ENCODE peak calls at places on chromosomes 2 and 18, in seven cellular contexts. E is SJSA1; W is heart right ventricle; X is thyroid gland; F is bronchial epithelial cell; P is CD4-positive, CD25-positive, alpha-beta regulatory T cell; B is GM23248. M is an unnamed sample.

GRCh38 chr18:56637897-56638231 is 528 bp downstream of the TXNL1 start:
- DNase-seq in E (no peak), W (no peak), X (peak; percentile 41), F (no peak), P (peak; percentile 31), B (no peak), M (no peak)

GRCh38 chr2:153432381-153432780 is 46.2 kb downstream of the RPRM start:
- DNase-seq in E (no peak), W (no peak), X (no peak), F (no peak), P (no peak), B (no peak), M (no peak)

GRCh38 chr2:233414777-233415570 is 60.7 kb downstream of the DGKD start:
- DNase-seq in E (peak; percentile 19), W (no peak), X (peak; percentile 86), F (peak; percentile 83), P (no peak), B (peak; percentile 81), M (peak; percentile 81)

GRCh38 chr2:204024503-204024902 is 87.9 kb downstream of the ICOS start:
- DNase-seq in E (peak; percentile 12), W (no peak), X (peak; percentile 11), F (peak; percentile 57), P (no peak), B (peak; percentile 59), M (no peak)

GRCh38 chr18:3061581-3062416 is 48.9 kb upstream of the LPIN2 start:
- DNase-seq in E (peak; percentile 46), W (no peak), X (no peak), F (no peak), P (no peak), B (no peak), M (no peak)

GRCh38 chr2:27613985-27614384 is 14.8 kb downstream of the CCDC121 start:
- DNase-seq in E (no peak), W (no peak), X (no peak), F (no peak), P (no peak), B (no peak), M (no peak)

GRCh38 chr2:119616421-119616820 is 62.6 kb upstream of the TMEM177 start:
- DNase-seq in E (no peak), W (no peak), X (no peak), F (no peak), P (no peak), B (no peak), M (no peak)

GRCh38 chr2:178523596-178524134 is 43.4 kb downstream of the PLEKHA3 start:
- DNase-seq in E (no peak), W (no peak), X (no peak), F (no peak), P (no peak), B (peak; percentile 43), M (no peak)

GRCh38 chr2:155997538-155997937 is 335.0 kb downstream of the NR4A2 start:
- DNase-seq in E (no peak), W (no peak), X (no peak), F (peak; percentile 92), P (no peak), B (no peak), M (no peak)

GRCh38 chr18:42296723-42297122 is 341.7 kb downstream of the PIK3C3 start:
- DNase-seq in E (no peak), W (no peak), X (no peak), F (peak; percentile 3), P (no peak), B (peak; percentile 51), M (no peak)

GRCh38 chr2:160210599-160211138 is 10.6 kb upstream of the ITGB6 start:
- DNase-seq in E (peak; percentile 47), W (peak; percentile 42), X (peak; percentile 74), F (peak; percentile 71), P (peak; percentile 45), B (peak; percentile 58), M (peak; percentile 66)

GRCh38 chr18:631560-631959 is 25.9 kb upstream of the TYMS start:
- DNase-seq in E (no peak), W (no peak), X (no peak), F (no peak), P (no peak), B (no peak), M (no peak)

GRCh38 chr18:629303-630150 is 27.9 kb upstream of the TYMS start:
- DNase-seq in E (no peak), W (no peak), X (no peak), F (no peak), P (no peak), B (no peak), M (no peak)

GRCh38 chr18:634551-635045 is 22.9 kb upstream of the TYMS start:
- DNase-seq in E (peak; percentile 21), W (no peak), X (no peak), F (peak; percentile 53), P (no peak), B (peak; percentile 33), M (no peak)

DNA sequence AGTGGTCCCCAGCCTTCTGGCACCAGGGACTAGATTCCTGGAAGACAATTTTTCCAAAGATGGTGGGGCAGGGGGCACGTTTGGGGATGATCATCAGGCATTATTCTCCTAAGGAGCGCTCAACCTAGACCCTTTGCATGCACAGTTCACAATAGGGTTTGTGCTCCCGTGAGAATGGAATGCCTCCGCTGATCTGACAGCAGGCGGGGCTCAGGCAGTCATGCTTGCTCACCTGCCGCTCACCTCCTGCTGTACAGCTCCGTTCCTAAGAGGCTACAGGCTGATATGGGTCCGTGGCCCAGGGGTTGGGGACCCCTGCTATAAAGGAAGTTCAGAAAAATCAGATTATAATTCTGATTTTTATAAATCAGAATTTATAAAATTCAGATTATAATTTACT is 22.3 kb upstream of the TYMS start:
- DNase-seq in E (no peak), W (no peak), X (no peak), F (no peak), P (no peak), B (no peak), M (no peak)
- H3K4me3 ChIP-seq in E (no peak overlapping the region), W (no peak overlapping the region), X (no peak overlapping the region), F (no peak overlapping the region), P (no peak overlapping the region), B (no peak overlapping the region), M (no peak overlapping the region)

DNA sequence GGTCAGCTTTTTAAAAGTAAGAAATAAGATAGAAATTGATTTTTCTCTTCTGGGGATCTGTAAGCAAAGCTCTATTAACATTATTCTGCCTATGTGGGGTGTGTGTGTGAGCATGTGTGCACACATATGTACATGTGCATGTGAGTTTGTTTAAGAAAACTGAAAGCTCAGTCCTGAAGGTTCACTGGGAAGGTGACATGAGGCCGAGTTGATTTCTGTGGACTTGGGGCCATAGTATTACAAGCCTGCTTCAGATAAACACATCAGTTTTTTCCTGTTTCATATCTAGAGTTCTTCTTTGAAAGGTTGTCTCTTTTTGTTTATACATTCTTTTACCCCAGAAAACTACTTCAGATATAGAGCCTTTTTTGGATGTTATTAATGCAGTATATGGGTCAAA is 83.4 kb downstream of the SERPINB8 start:
- DNase-seq in E (no peak), W (no peak), X (no peak), F (no peak), P (no peak), B (no peak), M (no peak)
- H3K27me3 ChIP-seq in E (no peaks in the 10 kb centered on the region), W (no peaks in the 10 kb centered on the region), X (no peaks in the 10 kb centered on the region), F (no peaks in the 10 kb centered on the region), P (no peaks in the 10 kb centered on the region), B (no peaks in the 10 kb centered on the region), M (no peaks in the 10 kb centered on the region)

GRCh38 chr2:144596074-144596871 is 76.4 kb upstream of the ZEB2 start:
- DNase-seq in E (peak; percentile 88), W (no peak), X (no peak), F (peak; percentile 76), P (no peak), B (peak; percentile 38), M (no peak)
- H3K4me3 ChIP-seq in E (peak overlapping the region; percentile 1), W (peak overlapping the region; percentile 3), X (no peak overlapping the region), F (no peak overlapping the region), P (no peak overlapping the region), B (no peak overlapping the region), M (no peak overlapping the region)

GRCh38 chr18:48387300-48387699 is 21.9 kb downstream of the ZBTB7C start:
- DNase-seq in E (no peak), W (no peak), X (no peak), F (no peak), P (no peak), B (no peak), M (no peak)

GRCh38 chr18:48385595-48385994 is 23.6 kb downstream of the ZBTB7C start:
- DNase-seq in E (no peak), W (no peak), X (no peak), F (no peak), P (no peak), B (no peak), M (no peak)

GRCh38 chr18:48391863-48392262 is 17.3 kb downstream of the ZBTB7C start:
- DNase-seq in E (no peak), W (peak; percentile 40), X (peak; percentile 78), F (no peak), P (no peak), B (no peak), M (no peak)

GRCh38 chr18:48390641-48391040 is 18.5 kb downstream of the ZBTB7C start:
- DNase-seq in E (no peak), W (no peak), X (no peak), F (no peak), P (no peak), B (no peak), M (no peak)

GRCh38 chr18:48388478-48388877 is 20.7 kb downstream of the ZBTB7C start:
- DNase-seq in E (no peak), W (no peak), X (no peak), F (no peak), P (no peak), B (no peak), M (no peak)
- H3K27me3 ChIP-seq in E (no peaks in the 10 kb centered on the region), W (no peaks in the 10 kb centered on the region), X (no peaks in the 10 kb centered on the region), F (no peaks in the 10 kb centered on the region), P (no peaks in the 10 kb centered on the region), B (peaks cover 52% of the 10 kb centered on the region), M (no peaks in the 10 kb centered on the region)

GRCh38 chr2:20232837-20233207 is 7.9 kb upstream of the SDC1 start:
- DNase-seq in E (no peak), W (no peak), X (peak; percentile 33), F (peak; percentile 99), P (no peak), B (no peak), M (no peak)
- H3K4me3 ChIP-seq in E (no peak overlapping the region), W (no peak overlapping the region), X (no peak overlapping the region), F (no peak overlapping the region), P (no peak overlapping the region), B (no peak overlapping the region), M (no peak overlapping the region)

DNA sequence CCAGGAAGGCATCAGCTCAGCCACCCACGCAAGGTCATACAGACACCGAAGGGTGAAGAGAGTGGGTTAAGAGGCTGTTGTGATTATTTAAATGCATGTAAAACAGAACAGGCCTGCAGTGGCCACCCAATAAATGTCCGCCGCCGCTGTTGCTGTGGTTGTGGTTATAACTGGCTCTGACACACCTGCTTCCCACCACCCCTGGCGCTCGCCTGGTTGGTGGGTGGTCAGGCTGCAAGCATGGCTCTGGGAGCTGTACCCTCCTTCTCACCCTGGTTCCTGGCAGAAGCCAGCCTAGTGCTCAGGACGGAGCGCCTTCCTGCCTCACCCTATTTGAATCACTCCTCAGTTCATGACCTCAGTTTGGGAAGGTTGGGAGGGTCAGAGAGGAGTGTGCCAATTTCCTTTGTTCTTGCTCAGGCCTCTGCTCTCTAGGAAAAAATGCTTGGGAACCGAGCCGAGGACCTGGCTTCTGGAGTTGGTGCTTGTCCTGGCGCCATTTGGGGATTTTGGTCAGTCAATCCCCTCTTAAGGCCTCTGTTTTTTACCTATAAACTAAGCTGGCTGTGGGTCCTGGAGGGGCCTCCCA is 5.3 kb upstream of the CRYBA2 start:
- DNase-seq in E (no peak), W (no peak), X (no peak), F (peak; percentile 23), P (no peak), B (no peak), M (no peak)
- H3K27me3 ChIP-seq in E (peaks cover 79% of the 10 kb centered on the region), W (peaks cover 76% of the 10 kb centered on the region), X (peaks cover 19% of the 10 kb centered on the region), F (peaks cover 25% of the 10 kb centered on the region), P (peaks cover 32% of the 10 kb centered on the region), B (peaks cover 61% of the 10 kb centered on the region), M (peaks cover 37% of the 10 kb centered on the region)

GRCh38 chr2:99980200-99980599 is 162.2 kb downstream of the AFF3 start:
- DNase-seq in E (no peak), W (no peak), X (no peak), F (no peak), P (no peak), B (peak; percentile 32), M (no peak)
- H3K4me3 ChIP-seq in E (no peak overlapping the region), W (no peak overlapping the region), X (no peak overlapping the region), F (no peak overlapping the region), P (no peak overlapping the region), B (no peak overlapping the region), M (no peak overlapping the region)

M was measured in Peyer's patch.